ENCODE peak calls at places on chromosomes 6 and 20, in six cellular contexts. F is AG08396, Z is Panc1, I is A549, M is ELF-1, P is pulmonary artery endothelial cell. V is an unnamed sample.
A peak's percentile ranks its signal among the peaks of the same experiment; 100 is the strongest.

GRCh38 chr6:94349227-94349626 is 929.9 kb upstream of the EPHA7 start:
- DNase-seq in F (no peak), Z (no peak), I (no peak), M (no peak), P (no peak), V (no peak)

GRCh38 chr20:50645253-50646068 is 45.9 kb downstream of the RIPOR3 start:
- DNase-seq in F (peak; percentile 92), Z (peak; percentile 98), I (peak; percentile 99), M (peak; percentile 99), P (peak; percentile 24), V (peak; percentile 98)

GRCh38 chr20:37954205-37954604 is 51.3 kb downstream of the VSTM2L start:
- DNase-seq in F (no peak), Z (no peak), I (no peak), M (no peak), P (no peak), V (no peak)

GRCh38 chr20:62780204-62780603 is 16.1 kb upstream of the MRGBP start:
- DNase-seq in F (no peak), Z (no peak), I (no peak), M (no peak), P (no peak), V (no peak)

GRCh38 chr6:79868098-79868722 is 79.1 kb downstream of the ELOVL4 start:
- DNase-seq in F (peak; percentile 58), Z (peak; percentile 56), I (peak; percentile 63), M (peak; percentile 87), P (peak; percentile 27), V (peak; percentile 82)

GRCh38 chr6:134249759-134250602 is 67.9 kb downstream of the SGK1 start:
- DNase-seq in F (no peak), Z (no peak), I (peak; percentile 4), M (no peak), P (peak; percentile 7), V (peak; percentile 33)

GRCh38 chr6:123619156-123619555 is 17.6 kb downstream of the TRDN start:
- DNase-seq in F (no peak), Z (no peak), I (no peak), M (no peak), P (no peak), V (no peak)

GRCh38 chr6:138546733-138547185 is 47.5 kb upstream of the NHSL1 start:
- DNase-seq in F (no peak), Z (no peak), I (no peak), M (no peak), P (peak; percentile 83), V (peak; percentile 20)

GRCh38 chr6:165732696-165733486 is 69.8 kb upstream of the PDE10A start:
- DNase-seq in F (no peak), Z (no peak), I (no peak), M (no peak), P (no peak), V (no peak)

GRCh38 chr6:104640761-104641160 is 219.0 kb downstream of the HACE1 start:
- DNase-seq in F (no peak), Z (no peak), I (no peak), M (no peak), P (no peak), V (no peak)

GRCh38 chr6:116476021-116476678 is 15.0 kb downstream of the CALHM6 start:
- DNase-seq in F (no peak), Z (no peak), I (no peak), M (no peak), P (no peak), V (no peak)

GRCh38 chr6:3366596-3367413 is 90.0 kb downstream of the SLC22A23 start:
- DNase-seq in F (no peak), Z (no peak), I (no peak), M (no peak), P (no peak), V (no peak)

GRCh38 chr6:129364767-129365166 is 345.2 kb downstream of the ARHGAP18 start:
- DNase-seq in F (no peak), Z (no peak), I (no peak), M (no peak), P (no peak), V (no peak)

GRCh38 chr6:43722920-43723565 is 35.5 kb upstream of the MRPS18A start:
- DNase-seq in F (no peak), Z (no peak), I (no peak), M (no peak), P (no peak), V (no peak)

GRCh38 chr20:6768228-6769185 is 1.0 kb downstream of the BMP2 start:
- DNase-seq in F (peak; percentile 35), Z (no peak), I (peak; percentile 15), M (peak; percentile 54), P (no peak), V (peak; percentile 58)

GRCh38 chr6:124960757-124961467 is 1.3 kb upstream of the RNF217 start:
- DNase-seq in F (no peak), Z (no peak), I (no peak), M (no peak), P (no peak), V (peak; percentile 45)

GRCh38 chr6:20709451-20709850 is 175.2 kb downstream of the CDKAL1 start:
- DNase-seq in F (no peak), Z (no peak), I (no peak), M (no peak), P (no peak), V (no peak)

GRCh38 chr6:111926731-111927302 is 53.6 kb upstream of the FYN start:
- DNase-seq in F (no peak), Z (no peak), I (peak; percentile 39), M (no peak), P (no peak), V (no peak)

GRCh38 chr6:167705211-167705750 is 121.4 kb upstream of the AFDN start:
- DNase-seq in F (no peak), Z (no peak), I (no peak), M (no peak), P (no peak), V (no peak)

GRCh38 chr20:728022-728944 is 40.0 kb downstream of the SLC52A3 start:
- DNase-seq in F (peak; percentile 64), Z (peak; percentile 17), I (peak; percentile 80), M (peak; percentile 90), P (no peak), V (peak; percentile 79)

GRCh38 chr20:62358171-62358719 is 8.9 kb downstream of the LAMA5 start:
- DNase-seq in F (no peak), Z (no peak), I (peak; percentile 77), M (no peak), P (no peak), V (no peak)

GRCh38 chr20:62181808-62182207 is 1.0 kb upstream of the MTG2 start:
- DNase-seq in F (no peak), Z (no peak), I (no peak), M (no peak), P (no peak), V (no peak)

GRCh38 chr6:51199733-51200132 is 381.1 kb downstream of the TFAP2B start:
- DNase-seq in F (no peak), Z (no peak), I (no peak), M (no peak), P (no peak), V (no peak)

GRCh38 chr20:48877299-48877698 is 44.2 kb upstream of the ARFGEF2 start:
- DNase-seq in F (peak; percentile 30), Z (no peak), I (no peak), M (no peak), P (peak; percentile 13), V (no peak)

GRCh38 chr6:155493694-155494143 is 38.1 kb upstream of the NOX3 start:
- DNase-seq in F (peak; percentile 81), Z (peak; percentile 89), I (peak; percentile 94), M (peak; percentile 14), P (peak; percentile 98), V (peak; percentile 97)

GRCh38 chr6:38703949-38704348 is 1.0 kb upstream of the GLO1 start:
- DNase-seq in F (no peak), Z (no peak), I (no peak), M (no peak), P (no peak), V (no peak)

GRCh38 chr6:138959521-138959920 is 28.5 kb downstream of the REPS1 start:
- DNase-seq in F (no peak), Z (no peak), I (no peak), M (no peak), P (no peak), V (no peak)

GRCh38 chr20:57651977-57652864 is 32.0 kb upstream of the ZBP1 start:
- DNase-seq in F (peak; percentile 10), Z (no peak), I (no peak), M (no peak), P (no peak), V (no peak)

GRCh38 chr6:119034827-119035458 is 43.5 kb downstream of the FAM184A start:
- DNase-seq in F (no peak), Z (no peak), I (no peak), M (peak; percentile 15), P (no peak), V (no peak)